ENCODE peak calls at places on chromosomes 2 and 18, in six cellular contexts. M is stomach, F is upper lobe of right lung, B is mammary epithelial cell, Z is cardiac muscle cell, R is breast epithelium. O is an unnamed sample. For H3K4me1, the result is how much of the 10 kb centered on the place peaks cover.

GRCh38 chr2:30778611-30779010 is 28.6 kb downstream of the CAPN13 start:
- DNase-seq in M (peak), F (no peak), B (no peak), Z (no peak), R (no peak), O (no peak)

GRCh38 chr2:17482651-17483050 is 35.6 kb downstream of the RAD51AP2 start:
- DNase-seq in M (no peak), F (no peak), B (no peak), Z (no peak), R (no peak), O (no peak)

GRCh38 chr2:215920244-215921100 is 92.9 kb downstream of the MREG start:
- DNase-seq in M (peak), F (peak), B (peak), Z (peak), R (no peak), O (peak)

GRCh38 chr18:48577478-48578190 is 38.8 kb downstream of the CTIF start:
- DNase-seq in M (no peak), F (no peak), B (no peak), Z (no peak), R (no peak), O (no peak)

GRCh38 chr18:5710235-5710634 is 166.4 kb upstream of the EPB41L3 start:
- DNase-seq in M (no peak), F (no peak), B (no peak), Z (no peak), R (no peak), O (no peak)

GRCh38 chr2:112483047-112483473 is 1.1 kb downstream of the TTL start:
- DNase-seq in M (no peak), F (no peak), B (peak), Z (peak), R (no peak), O (no peak)

GRCh38 chr2:74089816-74090745 is 57.6 kb downstream of the BOLA3 start:
- DNase-seq in M (no peak), F (no peak), B (no peak), Z (no peak), R (no peak), O (no peak)

GRCh38 chr18:68418881-68419280 is 296.0 kb downstream of the TMX3 start:
- DNase-seq in M (no peak), F (no peak), B (peak), Z (peak), R (no peak), O (no peak)

GRCh38 chr2:119290859-119291587 is 67.4 kb downstream of the STEAP3 start:
- DNase-seq in M (peak), F (peak), B (peak), Z (peak), R (peak), O (peak)

GRCh38 chr2:164014068-164014577 is 278.3 kb upstream of the FIGN start:
- DNase-seq in M (no peak), F (no peak), B (no peak), Z (no peak), R (no peak), O (peak)

GRCh38 chr18:27615345-27615844 is 430.3 kb upstream of the CHST9 start:
- DNase-seq in M (no peak), F (no peak), B (no peak), Z (no peak), R (no peak), O (no peak)

GRCh38 chr2:26424211-26424610 is 22.5 kb downstream of the DRC1 start:
- DNase-seq in M (no peak), F (no peak), B (no peak), Z (no peak), R (no peak), O (no peak)

GRCh38 chr2:43307046-43307445 is 80.6 kb upstream of the ZFP36L2 start:
- DNase-seq in M (no peak), F (no peak), B (no peak), Z (no peak), R (no peak), O (no peak)

GRCh38 chr2:28398101-28398834 is 5.6 kb downstream of the FOSL2 start:
- DNase-seq in M (peak), F (no peak), B (peak), Z (no peak), R (no peak), O (peak)

GRCh38 chr2:1990724-1991123 is 246.4 kb upstream of the PXDN start:
- DNase-seq in M (no peak), F (no peak), B (no peak), Z (no peak), R (no peak), O (peak)

GRCh38 chr2:2843969-2844548 is 513.0 kb upstream of the MYT1L start:
- DNase-seq in M (no peak), F (no peak), B (no peak), Z (peak), R (no peak), O (no peak)

GRCh38 chr2:96962567-96963203 is 23.7 kb downstream of the FAM178B start:
- DNase-seq in M (no peak), F (no peak), B (no peak), Z (no peak), R (no peak), O (no peak)

GRCh38 chr2:12227941-12228608 is 481.6 kb downstream of the LPIN1 start:
- DNase-seq in M (no peak), F (no peak), B (peak), Z (no peak), R (no peak), O (no peak)

GRCh38 chr2:241617431-241618154 is 19.4 kb downstream of the THAP4 start:
- DNase-seq in M (no peak), F (no peak), B (no peak), Z (peak), R (no peak), O (peak)

GRCh38 chr2:204260162-204260877 is 285.0 kb upstream of the PARD3B start:
- DNase-seq in M (peak), F (no peak), B (peak), Z (peak), R (peak), O (peak)

GRCh38 chr2:220276736-220277444 is 649.5 kb downstream of the SLC4A3 start:
- DNase-seq in M (no peak), F (no peak), B (no peak), Z (no peak), R (no peak), O (no peak)

GRCh38 chr2:141900826-141901225 is 230.0 kb downstream of the LRP1B start:
- DNase-seq in M (no peak), F (no peak), B (peak), Z (no peak), R (no peak), O (no peak)

GRCh38 chr2:71605173-71605641 is 151.8 kb downstream of the DYSF start:
- DNase-seq in M (peak), F (peak), B (no peak), Z (no peak), R (peak), O (no peak)

GRCh38 chr2:233092446-233093438 is 32.6 kb downstream of the INPP5D start:
- DNase-seq in M (no peak), F (peak), B (no peak), Z (no peak), R (peak), O (no peak)
- H3K4me1 ChIP-seq in M (under half), F (under half), B (under half), Z (under half), R (under half), O (under half)

DNA sequence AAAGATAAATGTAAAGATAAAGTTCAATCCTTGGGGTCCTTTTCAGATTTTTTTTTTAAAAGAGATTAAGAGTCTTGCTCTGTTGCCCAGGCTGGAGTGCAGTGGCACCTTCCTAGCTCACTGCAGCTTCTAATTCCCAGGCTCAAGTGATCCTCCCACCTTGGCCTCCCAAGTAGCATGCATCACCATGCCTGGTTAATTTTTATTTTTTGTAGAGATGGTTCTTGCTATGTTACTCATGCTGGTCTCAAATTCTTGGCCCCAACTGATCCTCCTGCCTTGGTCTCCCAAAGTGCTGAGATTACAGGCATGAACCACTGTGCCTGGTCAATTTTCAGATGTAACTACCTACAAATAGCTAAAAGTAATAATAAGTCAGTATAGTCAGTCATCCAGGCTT is 21.1 kb downstream of the NFE2L2 start:
- DNase-seq in M (no peak), F (no peak), B (no peak), Z (no peak), R (no peak), O (no peak)
- H3K4me1 ChIP-seq in M (half or more), F (half or more), B (half or more), Z (under half), R (under half), O (under half)

GRCh38 chr2:37321029-37321682 is 3.5 kb downstream of the PRKD3 start:
- DNase-seq in M (no peak), F (no peak), B (no peak), Z (no peak), R (no peak), O (no peak)
- H3K4me1 ChIP-seq in M (under half), F (under half), B (under half), Z (under half), R (under half), O (under half)

DNA sequence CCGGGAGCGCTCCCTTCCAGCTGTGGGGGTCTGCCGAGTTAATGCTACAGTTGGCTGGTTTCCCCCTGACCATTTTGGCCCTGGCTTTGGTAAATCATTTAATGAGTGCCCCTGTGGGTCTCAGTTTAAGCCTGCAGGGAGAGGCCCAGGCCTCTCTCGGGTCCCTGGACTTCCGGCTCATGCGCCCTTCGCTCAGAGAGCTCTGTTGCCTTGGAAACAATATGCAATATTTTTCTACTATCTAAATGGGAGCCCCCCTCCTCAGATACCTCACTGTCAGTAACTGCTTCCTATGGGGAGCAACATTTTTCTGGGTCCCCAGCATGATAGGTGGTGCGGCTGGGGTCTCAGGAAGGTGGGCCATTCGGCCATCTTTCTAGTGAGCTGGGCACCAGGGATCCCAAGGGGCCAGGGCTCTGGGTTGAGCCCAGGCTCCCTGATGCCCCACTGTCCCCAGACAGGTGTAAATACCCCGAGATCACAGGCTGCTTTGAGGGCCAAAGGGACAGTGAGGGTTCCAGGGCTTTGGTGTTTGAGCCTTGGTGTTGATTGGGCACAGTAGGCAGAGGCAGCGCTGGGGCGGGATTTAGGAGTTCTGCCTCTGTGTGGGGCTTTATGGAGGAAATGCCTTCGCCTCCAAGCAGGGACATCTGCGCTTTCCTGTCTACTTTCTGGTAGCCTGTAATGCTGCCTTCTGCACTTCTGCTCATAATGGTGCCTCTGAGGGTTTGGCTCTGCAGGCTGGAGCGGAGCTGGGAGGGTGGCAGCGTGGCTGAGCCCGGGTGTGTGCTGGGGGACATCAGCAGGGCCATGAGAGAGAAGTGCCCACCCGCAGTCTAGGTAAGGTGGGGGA is 5.2 kb downstream of the ITM2C start:
- DNase-seq in M (peak), F (no peak), B (no peak), Z (no peak), R (no peak), O (no peak)
- H3K4me1 ChIP-seq in M (half or more), F (under half), B (under half), Z (half or more), R (under half), O (under half)

DNA sequence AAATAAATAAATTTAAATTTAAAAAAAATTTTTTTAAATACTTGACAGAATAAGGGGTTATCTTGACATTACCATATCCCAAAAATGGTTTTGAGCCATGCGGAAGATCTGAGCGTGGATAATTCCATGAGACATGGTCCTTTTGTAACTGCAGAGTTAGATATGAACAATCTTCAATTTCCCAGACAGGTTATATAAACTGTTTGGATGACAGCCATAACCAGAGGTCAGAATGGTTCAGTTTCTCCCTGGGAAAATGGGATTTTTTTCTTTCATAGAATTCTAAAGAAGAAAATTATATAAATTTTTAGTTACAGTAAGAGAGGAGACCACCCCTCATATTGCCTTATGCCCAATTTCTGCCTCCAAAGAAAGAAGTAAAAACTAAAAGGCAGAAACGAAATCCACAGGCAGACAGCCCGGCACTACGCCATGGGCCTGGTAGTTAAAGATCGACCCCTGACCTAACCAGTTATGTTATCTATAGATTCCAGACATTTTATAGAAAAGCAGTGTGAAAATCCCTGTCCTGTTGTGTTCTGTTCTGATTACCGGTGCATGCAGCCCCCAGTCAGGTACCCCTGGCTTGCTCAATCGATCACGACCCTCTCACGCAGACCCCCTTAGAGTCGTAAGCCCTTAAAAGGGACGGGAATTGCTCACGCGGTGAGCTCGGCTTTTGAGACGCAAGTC is 3.0 kb downstream of the GALM start:
- DNase-seq in M (no peak), F (no peak), B (no peak), Z (no peak), R (peak), O (no peak)
- H3K4me1 ChIP-seq in M (under half), F (under half), B (under half), Z (under half), R (under half), O (under half)

DNA sequence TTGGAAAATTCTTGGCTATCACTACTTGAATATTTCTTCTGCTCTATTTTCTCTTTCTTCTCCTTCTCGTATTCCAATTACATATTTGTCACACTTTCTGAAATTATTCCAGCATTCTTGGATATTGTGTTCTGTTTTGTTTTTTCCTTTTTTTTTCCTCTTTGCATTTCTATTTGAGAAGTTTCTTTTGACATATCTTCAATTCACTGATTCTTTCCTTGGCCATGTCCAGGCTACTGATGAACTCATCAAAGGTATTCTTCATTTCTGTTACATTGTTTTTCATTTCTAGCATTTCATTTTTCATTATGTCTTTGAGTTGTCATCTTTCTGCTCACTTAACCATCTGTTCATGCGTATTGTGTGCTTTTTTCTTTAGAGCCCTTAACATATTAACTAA is 5.3 kb downstream of the SP140 start:
- DNase-seq in M (no peak), F (no peak), B (no peak), Z (no peak), R (no peak), O (no peak)
- H3K4me1 ChIP-seq in M (under half), F (under half), B (under half), Z (under half), R (under half), O (under half)

GRCh38 chr2:191629001-191629453 is 48.9 kb upstream of the NABP1 start:
- DNase-seq in M (no peak), F (no peak), B (no peak), Z (no peak), R (no peak), O (no peak)
- H3K4me1 ChIP-seq in M (under half), F (under half), B (half or more), Z (under half), R (under half), O (under half)

DNA sequence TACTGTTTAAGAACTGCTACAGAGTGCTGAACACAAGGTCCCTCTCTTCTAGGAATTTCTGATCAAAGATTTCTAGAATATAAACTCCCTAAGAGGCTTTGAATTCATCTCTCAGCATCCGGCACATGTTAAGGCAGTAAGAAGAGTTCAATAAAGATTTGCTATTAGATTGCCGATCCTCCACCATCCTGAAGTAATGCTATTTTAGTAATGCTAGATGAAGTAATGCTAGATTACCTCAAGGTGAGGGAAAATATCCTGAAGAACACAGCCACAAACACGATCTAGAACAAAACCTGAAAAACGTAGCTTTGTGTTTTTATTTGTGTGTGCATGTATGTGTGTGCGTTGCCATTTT is 919 bp upstream of the MYL12B start:
- DNase-seq in M (no peak), F (no peak), B (no peak), Z (no peak), R (no peak), O (no peak)
- H3K4me1 ChIP-seq in M (half or more), F (under half), B (under half), Z (under half), R (under half), O (under half)

O was measured in right cardiac atrium.